ENCODE peak calls at places on chromosomes 2 and 18, in four cellular contexts. N is Karpas-422, Q is OCI-LY7, W is SW 1271. T is an unnamed sample.
A peak's percentile ranks its signal among the peaks of the same experiment; 100 is the strongest.

GRCh38 chr18:23451491-23451890 is 1.6 kb upstream of the RIOK3 start:
- DNase-seq in N (no peak), Q (no peak), W (no peak), T (no peak)

GRCh38 chr2:231483398-231484329 is 19.4 kb upstream of the NCL start:
- DNase-seq in N (no peak), Q (no peak), W (no peak), T (no peak)

GRCh38 chr2:204505488-204505887 is 39.8 kb upstream of the PARD3B start:
- DNase-seq in N (no peak), Q (no peak), W (no peak), T (no peak)

GRCh38 chr2:15715596-15715995 is 123.9 kb downstream of the DDX1 start:
- DNase-seq in N (no peak), Q (no peak), W (no peak), T (no peak)

GRCh38 chr18:22505136-22505535 is 87.4 kb upstream of the CTAGE1 start:
- DNase-seq in N (no peak), Q (no peak), W (no peak), T (no peak)

GRCh38 chr2:19460761-19461160 is 102.3 kb upstream of the OSR1 start:
- DNase-seq in N (no peak), Q (no peak), W (no peak), T (no peak)

GRCh38 chr2:102335871-102336366 is 19.7 kb upstream of the IL18R1 start:
- DNase-seq in N (no peak), Q (no peak), W (no peak), T (no peak)

GRCh38 chr2:121350884-121351283 is 65.9 kb upstream of the TFCP2L1 start:
- DNase-seq in N (no peak), Q (no peak), W (no peak), T (no peak)

GRCh38 chr2:53913721-53914120 is 54.0 kb upstream of the GPR75 start:
- DNase-seq in N (no peak), Q (peak; percentile 4), W (no peak), T (no peak)

GRCh38 chr2:100988630-100989417 is 13.3 kb upstream of the RPL31 start:
- DNase-seq in N (no peak), Q (no peak), W (no peak), T (no peak)

GRCh38 chr2:172710584-172711024 is 25.0 kb upstream of the RAPGEF4 start:
- DNase-seq in N (peak; percentile 74), Q (peak; percentile 34), W (peak; percentile 22), T (peak; percentile 49)

GRCh38 chr18:36496022-36496421 is 198.5 kb downstream of the FHOD3 start:
- DNase-seq in N (no peak), Q (peak; percentile 21), W (no peak), T (no peak)

GRCh38 chr2:136322436-136322835 is 204.5 kb upstream of the CXCR4 start:
- DNase-seq in N (no peak), Q (no peak), W (no peak), T (no peak)

GRCh38 chr2:165122521-165122920 is 81.3 kb downstream of the SCN3A start:
- DNase-seq in N (no peak), Q (no peak), W (no peak), T (no peak)

GRCh38 chr2:196565106-196565505 is 74.4 kb upstream of the CCDC150 start:
- DNase-seq in N (no peak), Q (no peak), W (no peak), T (no peak)

GRCh38 chr2:74939919-74940812 is 18.3 kb upstream of the POLE4 start:
- DNase-seq in N (no peak), Q (no peak), W (no peak), T (no peak)

GRCh38 chr18:76620326-76620813 is 125.3 kb upstream of the ZNF516 start:
- DNase-seq in N (peak; percentile 71), Q (peak; percentile 24), W (no peak), T (no peak)

GRCh38 chr2:157868993-157869392 is 7.1 kb downstream of the ACVR1 start:
- DNase-seq in N (no peak), Q (no peak), W (no peak), T (no peak)

GRCh38 chr18:6414118-6414722 is 491 bp downstream of the L3MBTL4 start:
- DNase-seq in N (no peak), Q (no peak), W (no peak), T (no peak)

GRCh38 chr2:89767581-89768435 is 1076.3 kb downstream of the RPIA start:
- DNase-seq in N (no peak), Q (no peak), W (no peak), T (no peak)

GRCh38 chr2:215454519-215454918 is 18.7 kb upstream of the FN1 start:
- DNase-seq in N (peak; percentile 72), Q (peak; percentile 33), W (no peak), T (no peak)

GRCh38 chr2:164485541-164485940 is 135.7 kb downstream of the GRB14 start:
- DNase-seq in N (no peak), Q (no peak), W (no peak), T (no peak)

GRCh38 chr2:199940373-199940772 is 14.9 kb downstream of the TYW5 start:
- DNase-seq in N (peak; percentile 88), Q (peak; percentile 53), W (peak; percentile 11), T (no peak)

GRCh38 chr2:69786105-69786504 is 43.4 kb upstream of the GMCL1 start:
- DNase-seq in N (no peak), Q (no peak), W (no peak), T (no peak)

GRCh38 chr2:233387667-233388528 is 33.6 kb downstream of the DGKD start:
- DNase-seq in N (no peak), Q (no peak), W (no peak), T (no peak)

GRCh38 chr2:166891727-166892126 is 3.4 kb downstream of the XIRP2 start:
- DNase-seq in N (no peak), Q (no peak), W (no peak), T (no peak)

GRCh38 chr18:11064106-11064505 is 85.3 kb downstream of the PIEZO2 start:
- DNase-seq in N (no peak), Q (no peak), W (no peak), T (no peak)

GRCh38 chr18:60163622-60164021 is 209.0 kb downstream of the MC4R start:
- DNase-seq in N (no peak), Q (no peak), W (no peak), T (no peak)

GRCh38 chr2:206642075-206643025 is at the start of gene FAM237A:
- DNase-seq in N (peak; percentile 46), Q (peak; percentile 1), W (no peak), T (peak; percentile 9)

GRCh38 chr2:142865924-142866323 is 11.5 kb upstream of the KYNU start:
- DNase-seq in N (peak; percentile 87), Q (peak; percentile 53), W (no peak), T (no peak)

GRCh38 chr2:37443082-37443481 is 98.7 kb downstream of the QPCT start:
- DNase-seq in N (no peak), Q (no peak), W (no peak), T (no peak)

GRCh38 chr18:35890323-35890722 is 82.2 kb upstream of the RMP24 start:
- DNase-seq in N (no peak), Q (no peak), W (no peak), T (no peak)

GRCh38 chr2:31334311-31335026 is 80.1 kb downstream of the XDH start:
- DNase-seq in N (no peak), Q (no peak), W (no peak), T (peak; percentile 5)

GRCh38 chr2:71292159-71292558 is 39.4 kb upstream of the ZNF638 start:
- DNase-seq in N (no peak), Q (no peak), W (no peak), T (no peak)

GRCh38 chr2:112924348-112924747 is 13.4 kb downstream of the IL37 start:
- DNase-seq in N (no peak), Q (no peak), W (no peak), T (no peak)

T was measured in T1000.